ENCODE peak calls at places on chromosomes 11 and 22, in six cellular contexts. J is esophagus squamous epithelium, V is thoracic aorta, S is IMR-90, O is OCI-LY7, L is ovary. U is an unnamed sample. For H3K4me1, the result is how much of the 10 kb centered on the place peaks cover.

GRCh38 chr11:46669606-46670243 is 30.7 kb downstream of the ARHGAP1 start:
- DNase-seq in J (no peak), V (no peak), S (no peak), O (peak), L (no peak), U (no peak)

GRCh38 chr11:73888244-73888643 is 11.4 kb downstream of the PAAF1 start:
- DNase-seq in J (no peak), V (no peak), S (no peak), O (no peak), L (no peak), U (no peak)

GRCh38 chr11:439315-440064 is 2.3 kb downstream of the ANO9 start:
- DNase-seq in J (no peak), V (no peak), S (no peak), O (no peak), L (no peak), U (no peak)

GRCh38 chr11:114280696-114281095 is 15.5 kb upstream of the NNMT start:
- DNase-seq in J (no peak), V (no peak), S (peak), O (peak), L (peak), U (peak)

GRCh38 chr11:1744137-1744878 is 6.1 kb downstream of the IFITM10 start:
- DNase-seq in J (no peak), V (no peak), S (no peak), O (no peak), L (no peak), U (peak)

GRCh38 chr11:85723088-85723487 is 37.1 kb upstream of the CCDC89 start:
- DNase-seq in J (no peak), V (no peak), S (no peak), O (no peak), L (no peak), U (no peak)

GRCh38 chr11:71542856-71543743 is 5.1 kb upstream of the KRTAP5-9 start:
- DNase-seq in J (no peak), V (no peak), S (no peak), O (no peak), L (no peak), U (no peak)

GRCh38 chr11:134398079-134398444 is 14.0 kb downstream of the B3GAT1 start:
- DNase-seq in J (no peak), V (no peak), S (no peak), O (no peak), L (no peak), U (no peak)

GRCh38 chr11:120303004-120303637 is 22.0 kb upstream of the TLCD5 start:
- DNase-seq in J (no peak), V (no peak), S (peak), O (peak), L (peak), U (peak)

GRCh38 chr11:125351868-125352250 is 144.2 kb downstream of the FEZ1 start:
- DNase-seq in J (no peak), V (no peak), S (no peak), O (no peak), L (no peak), U (no peak)

GRCh38 chr11:126284829-126285228 is 1.9 kb downstream of the TIRAP start:
- DNase-seq in J (peak), V (peak), S (peak), O (peak), L (peak), U (no peak)

GRCh38 chr11:73662445-73663157 is 16.2 kb downstream of the PLEKHB1 start:
- DNase-seq in J (no peak), V (no peak), S (peak), O (no peak), L (no peak), U (no peak)

GRCh38 chr11:58466293-58466692 is 24.3 kb upstream of the OR5B12 start:
- DNase-seq in J (no peak), V (no peak), S (peak), O (no peak), L (no peak), U (no peak)

GRCh38 chr22:28983788-28984441 is 77.7 kb downstream of the C22orf31 start:
- DNase-seq in J (no peak), V (no peak), S (no peak), O (no peak), L (no peak), U (no peak)

GRCh38 chr11:117037279-117037951 is 60.8 kb downstream of the SIK3 start:
- DNase-seq in J (no peak), V (no peak), S (no peak), O (peak), L (no peak), U (no peak)

GRCh38 chr11:133865466-133865865 is 20.2 kb upstream of the SPATA19 start:
- DNase-seq in J (no peak), V (no peak), S (no peak), O (no peak), L (no peak), U (no peak)

GRCh38 chr11:43930868-43931716 is 11.3 kb upstream of the C11orf96 start:
- DNase-seq in J (no peak), V (no peak), S (peak), O (no peak), L (no peak), U (no peak)

GRCh38 chr22:48921411-48921903 is 906.2 kb downstream of the BRD1 start:
- DNase-seq in J (no peak), V (no peak), S (no peak), O (no peak), L (no peak), U (no peak)

GRCh38 chr11:101279728-101280127 is 150.1 kb upstream of the PGR start:
- DNase-seq in J (no peak), V (no peak), S (no peak), O (no peak), L (no peak), U (no peak)

GRCh38 chr11:9760180-9760550 is 96.3 kb downstream of the SWAP70 start:
- DNase-seq in J (no peak), V (peak), S (peak), O (no peak), L (peak), U (peak)

GRCh38 chr11:120135838-120136237 is 2.1 kb downstream of the TRIM29 start:
- DNase-seq in J (no peak), V (no peak), S (no peak), O (no peak), L (no peak), U (no peak)

GRCh38 chr11:103851166-103851651 is 185.2 kb upstream of the DDI1 start:
- DNase-seq in J (no peak), V (no peak), S (peak), O (no peak), L (no peak), U (no peak)

GRCh38 chr11:2473361-2474058 is 28.7 kb downstream of the KCNQ1 start:
- DNase-seq in J (no peak), V (no peak), S (no peak), O (no peak), L (no peak), U (no peak)

GRCh38 chr11:122851366-122852011 is 13.2 kb downstream of the CRTAM start:
- DNase-seq in J (no peak), V (no peak), S (no peak), O (peak), L (no peak), U (no peak)

GRCh38 chr11:10351768-10352641 is 47.1 kb downstream of the ADM start:
- DNase-seq in J (no peak), V (peak), S (peak), O (no peak), L (peak), U (peak)

GRCh38 chr11:46513934-46514342 is 79.9 kb downstream of the AMBRA1 start:
- DNase-seq in J (no peak), V (no peak), S (peak), O (no peak), L (peak), U (peak)

GRCh38 chr22:27494821-27495220 is 306.7 kb downstream of the MN1 start:
- DNase-seq in J (no peak), V (no peak), S (no peak), O (no peak), L (no peak), U (no peak)

GRCh38 chr11:94400839-94401772 is at the start of gene GPR83:
- DNase-seq in J (no peak), V (no peak), S (peak), O (no peak), L (no peak), U (peak)

GRCh38 chr11:124935548-124936514 is at the start of gene HEPACAM:
- DNase-seq in J (no peak), V (no peak), S (no peak), O (no peak), L (no peak), U (no peak)

GRCh38 chr11:74689666-74690065 is 41.6 kb downstream of the CHRDL2 start:
- DNase-seq in J (no peak), V (no peak), S (peak), O (no peak), L (no peak), U (no peak)

GRCh38 chr22:21764038-21764804 is 28.6 kb upstream of the YPEL1 start:
- DNase-seq in J (no peak), V (no peak), S (no peak), O (no peak), L (no peak), U (no peak)

GRCh38 chr11:98940913-98941312 is 79.8 kb upstream of the CNTN5 start:
- DNase-seq in J (no peak), V (no peak), S (no peak), O (no peak), L (no peak), U (no peak)

GRCh38 chr11:66886671-66887221 is 29.9 kb downstream of the LRFN4 start:
- DNase-seq in J (no peak), V (no peak), S (peak), O (no peak), L (no peak), U (peak)

GRCh38 chr11:108224908-108225786 is 2.3 kb downstream of the ATM start:
- DNase-seq in J (no peak), V (no peak), S (no peak), O (peak), L (no peak), U (no peak)
- H3K4me3 ChIP-seq in J (no peak), V (peak), S (no peak), O (peak), L (no peak), U (peak)

DNA sequence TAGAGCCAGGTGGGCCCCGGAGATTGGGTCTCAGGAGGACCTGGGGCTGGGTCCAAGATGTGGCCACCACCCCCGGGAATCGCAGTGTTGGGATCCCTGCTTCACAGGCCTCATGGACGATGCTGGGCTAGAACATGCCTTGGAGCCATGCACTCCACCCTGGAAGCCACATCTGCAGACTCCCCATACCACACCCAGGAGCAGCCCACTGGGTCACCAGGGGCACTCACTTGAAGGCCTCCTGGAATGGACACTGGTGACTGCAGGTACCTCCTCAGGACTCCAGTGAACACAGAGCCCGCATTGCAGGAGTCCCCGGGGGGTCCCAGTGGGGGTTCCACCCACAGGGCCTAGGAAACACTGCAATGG is 25.0 kb downstream of the RTN4R start:
- DNase-seq in J (no peak), V (no peak), S (no peak), O (no peak), L (no peak), U (no peak)
- H3K4me1 ChIP-seq in J (under half), V (under half), S (under half), O (under half), L (under half), U (half or more)

GRCh38 chr22:31178859-31179258 is 18.9 kb downstream of the RNF185 start:
- DNase-seq in J (no peak), V (no peak), S (no peak), O (no peak), L (no peak), U (no peak)

GRCh38 chr22:31184015-31184414 is 24.0 kb downstream of the RNF185 start:
- DNase-seq in J (no peak), V (no peak), S (no peak), O (no peak), L (no peak), U (no peak)

GRCh38 chr22:31177420-31178162 is 17.6 kb downstream of the RNF185 start:
- DNase-seq in J (no peak), V (peak), S (peak), O (no peak), L (no peak), U (no peak)

GRCh38 chr22:31176923-31177322 is 16.9 kb downstream of the RNF185 start:
- DNase-seq in J (no peak), V (no peak), S (no peak), O (no peak), L (no peak), U (no peak)

GRCh38 chr22:31179345-31179744 is 19.4 kb downstream of the RNF185 start:
- DNase-seq in J (no peak), V (no peak), S (peak), O (no peak), L (no peak), U (no peak)
- H3K27ac ChIP-seq in J (peak), V (peak), S (peak), O (no peak), L (no peak), U (no peak)

DNA sequence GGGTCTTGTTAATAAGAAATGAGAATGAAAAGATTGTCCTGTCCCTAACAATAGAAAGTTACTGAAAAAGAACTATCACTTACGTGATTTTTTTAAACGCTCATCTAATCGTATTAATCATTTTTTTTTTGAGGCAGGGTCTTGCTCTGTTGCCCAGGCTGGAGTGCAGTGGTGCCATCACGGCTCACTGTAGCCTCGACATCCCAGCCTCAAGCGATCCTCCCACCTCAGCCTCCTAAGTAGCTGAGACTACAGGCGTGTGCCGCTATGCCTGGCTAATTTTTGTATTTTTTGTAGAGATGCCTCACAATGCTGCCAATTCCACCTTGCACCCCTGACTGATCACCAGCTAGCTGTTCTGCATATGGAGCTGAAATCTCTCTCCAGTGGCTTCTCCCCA is 15.7 kb downstream of the PDGFB start:
- DNase-seq in J (no peak), V (no peak), S (no peak), O (no peak), L (no peak), U (no peak)
- H3K4me3 ChIP-seq in J (no peak), V (no peak), S (no peak), O (no peak), L (no peak), U (no peak)

GRCh38 chr11:121538054-121538453 is 85.3 kb upstream of the SORL1-AS1 start:
- DNase-seq in J (no peak), V (no peak), S (no peak), O (peak), L (no peak), U (no peak)
- H3K4me1 ChIP-seq in J (under half), V (under half), S (under half), O (half or more), L (under half), U (under half)